ENCODE peak calls at places on chromosomes 2 and 18, in ten cellular contexts. C is AG10803; H is foreskin fibroblast; M is BJ; V is nephron progenitor cell; A is mesothelial cell of epicardium; N is activated CD8-positive, alpha-beta T cell treated with anti-CD3 and anti-CD28 coated beads for 36 hours; Y is pancreas; U is cardiac muscle cell; Z is kidney. O is an unnamed sample.

GRCh38 chr2:177830881-177831386 is 241.6 kb downstream of the PDE11A start:
- DNase-seq in N (no peak), A (no peak), V (no peak), M (no peak), U (no peak), Y (no peak), Z (no peak), C (no peak), H (no peak), O (no peak)

GRCh38 chr2:136305517-136306192 is 187.7 kb upstream of the CXCR4 start:
- DNase-seq in H (no peak), A (no peak), Z (no peak), Y (no peak), V (no peak), N (peak), M (no peak), C (no peak), U (no peak), O (peak)

GRCh38 chr2:236738030-236738429 is 168.4 kb downstream of the ACKR3 start:
- DNase-seq in M (no peak), Y (no peak), A (no peak), N (no peak), V (no peak), U (no peak), Z (no peak), H (no peak), C (no peak), O (no peak)

GRCh38 chr18:50172367-50172766 is 22.6 kb downstream of the MYO5B start:
- DNase-seq in V (no peak), A (no peak), Y (no peak), U (no peak), M (no peak), C (no peak), Z (no peak), N (no peak), H (no peak), O (no peak)

GRCh38 chr18:10051877-10052631 is 138.2 kb downstream of the VAPA start:
- DNase-seq in V (no peak), U (peak), Y (no peak), A (no peak), Z (no peak), H (peak), C (peak), N (no peak), M (peak), O (no peak)

GRCh38 chr2:42339191-42339912 is 21.7 kb downstream of the COX7A2L start:
- DNase-seq in C (no peak), A (no peak), N (peak), H (no peak), V (no peak), Y (no peak), Z (no peak), U (no peak), M (no peak), O (peak)

GRCh38 chr2:239402666-239403065 is 1.8 kb upstream of the HDAC4 start:
- DNase-seq in Y (no peak), C (no peak), M (no peak), V (no peak), U (no peak), N (no peak), H (no peak), A (no peak), Z (no peak), O (no peak)

GRCh38 chr18:9659499-9660387 is 45.4 kb upstream of the PPP4R1 start:
- DNase-seq in C (no peak), Z (no peak), H (no peak), M (no peak), V (no peak), N (no peak), U (no peak), Y (no peak), A (no peak), O (no peak)

GRCh38 chr2:53334610-53335009 is 433.0 kb upstream of the CHAC2 start:
- DNase-seq in N (no peak), H (no peak), A (no peak), U (no peak), M (no peak), V (no peak), Y (no peak), Z (no peak), C (no peak), O (no peak)

GRCh38 chr2:42562474-42563144 is 5.8 kb upstream of the MTA3 start:
- DNase-seq in N (no peak), C (no peak), U (no peak), M (no peak), A (no peak), Z (no peak), H (no peak), Y (peak), V (no peak), O (no peak)

GRCh38 chr2:124001681-124002080 is 23.4 kb upstream of the CNTNAP5 start:
- DNase-seq in Z (no peak), U (no peak), H (no peak), N (no peak), C (no peak), M (no peak), Y (no peak), V (no peak), A (no peak), O (peak)

GRCh38 chr18:58640891-58641610 is 12.2 kb upstream of the ALPK2 start:
- DNase-seq in U (no peak), A (no peak), N (no peak), Z (no peak), M (no peak), H (no peak), V (no peak), Y (no peak), C (no peak), O (no peak)

GRCh38 chr2:102000813-102001766 is 9.3 kb downstream of the IL1R2 start:
- DNase-seq in A (no peak), U (no peak), N (no peak), H (no peak), Y (no peak), C (no peak), Z (no peak), M (no peak), V (no peak), O (no peak)

GRCh38 chr18:46001892-46002291 is 34.8 kb upstream of the EPG5 start:
- DNase-seq in Y (no peak), A (no peak), V (no peak), H (no peak), C (no peak), U (no peak), M (no peak), Z (no peak), N (no peak), O (no peak)

GRCh38 chr2:143787674-143788073 is 658.5 kb downstream of the ARHGAP15 start:
- DNase-seq in N (no peak), Z (no peak), V (no peak), U (no peak), Y (no peak), M (no peak), A (no peak), H (no peak), C (no peak), O (no peak)

GRCh38 chr2:172082944-172083718 is 2.2 kb upstream of the DLX1 start:
- DNase-seq in N (no peak), Z (peak), Y (no peak), C (no peak), A (no peak), V (peak), M (no peak), U (no peak), H (no peak), O (peak)

GRCh38 chr2:154457291-154457690 is 241.2 kb upstream of the KCNJ3 start:
- DNase-seq in C (no peak), M (no peak), N (no peak), U (no peak), H (no peak), Y (no peak), Z (no peak), A (no peak), V (no peak), O (no peak)

GRCh38 chr2:96962567-96963203 is 23.7 kb downstream of the FAM178B start:
- DNase-seq in Y (no peak), N (peak), Z (no peak), V (no peak), C (no peak), U (no peak), M (no peak), H (no peak), A (no peak), O (no peak)

GRCh38 chr2:219405451-219405850 is 12.7 kb upstream of the DES start:
- DNase-seq in N (no peak), V (no peak), U (no peak), A (no peak), M (no peak), H (no peak), Z (no peak), C (no peak), Y (no peak), O (peak)

GRCh38 chr2:166784296-166784946 is 103.9 kb upstream of the XIRP2 start:
- DNase-seq in V (no peak), C (no peak), Y (no peak), H (no peak), A (no peak), N (no peak), M (no peak), U (no peak), Z (no peak), O (no peak)

GRCh38 chr2:111656436-111656835 is 227.6 kb downstream of the ANAPC1 start:
- DNase-seq in C (no peak), N (no peak), Y (no peak), V (no peak), H (no peak), M (no peak), A (no peak), Z (no peak), U (no peak), O (no peak)
- TF ChIP-seq CTCF in C (no peak), N (no peak), Y (no peak), V (no peak), H (no peak), M (no peak), A (no peak), Z (no peak), U (no peak), O (no peak)

DNA sequence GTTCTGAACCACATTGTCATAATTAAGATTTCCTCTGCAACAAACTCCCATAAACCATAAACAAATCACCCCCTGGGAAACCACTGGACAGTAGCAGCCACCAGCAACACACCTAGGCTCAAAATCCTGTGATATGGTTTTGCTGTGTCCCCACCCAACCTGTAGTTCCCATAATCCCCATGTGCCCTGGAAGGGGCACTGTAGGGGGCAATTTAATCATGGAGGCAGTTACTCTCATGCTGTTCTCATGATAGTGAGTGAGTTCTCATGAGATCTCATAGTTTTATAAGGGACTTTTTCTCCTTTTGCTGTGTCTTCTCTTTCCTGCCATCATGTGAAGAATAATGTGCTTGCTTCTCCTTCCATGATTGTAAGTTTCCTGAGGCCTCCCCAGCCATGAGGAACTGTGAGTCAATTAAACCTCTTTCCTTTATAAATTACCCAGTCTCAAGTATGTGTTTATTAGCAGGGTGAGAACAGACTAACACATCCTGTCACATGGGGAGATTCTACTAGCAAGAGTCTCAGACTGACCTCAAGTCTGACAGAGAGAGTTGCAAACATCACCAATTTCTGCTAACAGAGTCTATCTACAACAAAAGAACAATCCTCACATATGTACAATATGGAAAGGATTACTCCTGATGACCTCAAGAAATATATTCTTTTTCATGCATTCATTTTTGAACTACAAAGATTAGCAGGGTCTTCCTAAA is 182.6 kb downstream of the GRB14 start:
- DNase-seq in Y (no peak), M (no peak), A (no peak), V (no peak), N (no peak), Z (no peak), C (no peak), H (no peak), U (no peak), O (no peak)
- TF ChIP-seq CTCF in Y (no peak), M (no peak), A (no peak), V (no peak), N (no peak), Z (no peak), C (no peak), H (no peak), U (no peak), O (no peak)

GRCh38 chr18:79887181-79888000 is 64.1 kb downstream of the SLC66A2 start:
- DNase-seq in C (no peak), N (no peak), Y (no peak), H (no peak), Z (peak), M (no peak), V (no peak), A (no peak), U (no peak), O (no peak)
- TF ChIP-seq CTCF in C (no peak), N (no peak), Y (no peak), H (no peak), Z (no peak), M (no peak), V (no peak), A (no peak), U (no peak), O (no peak)

DNA sequence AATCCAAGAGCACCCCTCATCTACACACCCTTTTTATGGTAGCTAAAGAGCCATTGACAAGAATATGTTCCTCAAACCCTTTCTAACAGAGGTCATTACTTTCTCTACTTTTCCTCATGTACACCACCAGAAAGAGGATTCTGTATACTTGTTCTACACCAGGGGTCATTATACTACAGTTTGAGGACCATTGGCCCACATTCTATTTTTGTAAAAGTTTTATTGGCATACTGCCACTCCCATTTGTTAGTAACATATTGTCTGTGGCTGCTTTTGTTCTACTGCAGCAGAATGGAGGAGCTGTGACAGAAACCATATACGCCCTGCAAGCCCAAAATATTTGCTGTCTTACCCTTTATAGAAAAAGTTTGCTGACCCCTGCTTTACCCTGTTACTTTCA is 14.3 kb downstream of the HTR2B start:
- DNase-seq in C (peak), H (peak), M (no peak), U (peak), Z (no peak), N (no peak), Y (no peak), V (no peak), A (no peak), O (no peak)
- TF ChIP-seq CTCF in C (peak), H (peak), M (peak), U (peak), Z (no peak), N (no peak), Y (no peak), V (no peak), A (no peak), O (no peak)

GRCh38 chr2:36919041-36919837 is 47.1 kb downstream of the STRN start:
- DNase-seq in M (no peak), A (no peak), N (no peak), U (peak), Y (no peak), Z (no peak), V (no peak), C (no peak), H (no peak), O (no peak)

GRCh38 chr2:36912692-36913091 is 53.6 kb downstream of the STRN start:
- DNase-seq in V (no peak), Y (no peak), U (peak), H (peak), N (no peak), A (no peak), M (no peak), Z (no peak), C (peak), O (no peak)

GRCh38 chr2:36915627-36916026 is 50.7 kb downstream of the STRN start:
- DNase-seq in A (no peak), U (no peak), N (no peak), M (no peak), C (no peak), Z (no peak), Y (no peak), V (no peak), H (no peak), O (no peak)

GRCh38 chr2:36921984-36922383 is 44.4 kb downstream of the STRN start:
- DNase-seq in Z (no peak), V (no peak), N (no peak), Y (no peak), H (no peak), A (no peak), U (peak), M (no peak), C (no peak), O (no peak)

GRCh38 chr2:36918307-36918706 is 48.0 kb downstream of the STRN start:
- DNase-seq in V (no peak), U (peak), M (no peak), A (no peak), N (no peak), C (no peak), Z (no peak), H (no peak), Y (no peak), O (no peak)
- TF ChIP-seq CTCF in V (peak), U (peak), M (peak), A (peak), N (peak), C (peak), Z (peak), H (peak), Y (no peak), O (peak)

GRCh38 chr2:13650586-13651180 is 933.9 kb downstream of the TRIB2 start:
- DNase-seq in Y (no peak), C (no peak), N (no peak), Z (no peak), V (no peak), U (no peak), A (no peak), H (no peak), M (no peak), O (no peak)
- TF ChIP-seq CTCF in Y (no peak), C (no peak), N (no peak), Z (no peak), V (peak), U (no peak), A (no peak), H (no peak), M (no peak), O (no peak)

GRCh38 chr18:68713131-68713530 is 1.8 kb downstream of the TMX3 start:
- DNase-seq in M (no peak), Z (peak), C (no peak), H (no peak), N (no peak), U (no peak), A (no peak), Y (no peak), V (no peak), O (no peak)

GRCh38 chr18:68714356-68714706 is 577 bp downstream of the TMX3 start:
- DNase-seq in Y (peak), V (peak), N (peak), M (no peak), C (no peak), H (no peak), Z (no peak), A (no peak), U (no peak), O (peak)

GRCh38 chr18:68713791-68714190 is 1.1 kb downstream of the TMX3 start:
- DNase-seq in A (no peak), U (peak), V (no peak), C (no peak), M (no peak), H (no peak), Z (no peak), Y (no peak), N (no peak), O (no peak)

GRCh38 chr18:68714707-68715496 is at the start of gene TMX3:
- DNase-seq in Z (peak), U (peak), V (peak), H (peak), Y (peak), M (peak), C (peak), A (peak), N (peak), O (peak)
- TF ChIP-seq CTCF in Z (no peak), U (no peak), V (no peak), H (no peak), Y (no peak), M (no peak), C (no peak), A (no peak), N (no peak), O (no peak)

GRCh38 chr2:98823196-98824166 is 92.5 kb upstream of the MGAT4A start:
- DNase-seq in U (no peak), N (no peak), M (no peak), Y (no peak), C (no peak), Z (peak), H (no peak), A (no peak), V (peak), O (no peak)
- TF ChIP-seq CTCF in U (no peak), N (no peak), M (no peak), Y (no peak), C (no peak), Z (no peak), H (no peak), A (no peak), V (no peak), O (no peak)

GRCh38 chr2:234564719-234565118 is 67.8 kb upstream of the ARL4C start:
- DNase-seq in A (no peak), U (peak), V (no peak), Y (no peak), H (peak), C (peak), M (peak), Z (no peak), N (no peak), O (no peak)
- TF ChIP-seq CTCF in A (no peak), U (peak), V (no peak), Y (no peak), H (peak), C (peak), M (peak), Z (no peak), N (no peak), O (no peak)

GRCh38 chr2:220539481-220539880 is 912.1 kb downstream of the SLC4A3 start:
- DNase-seq in A (no peak), C (no peak), Z (no peak), H (no peak), Y (no peak), N (no peak), V (no peak), M (no peak), U (no peak), O (no peak)

GRCh38 chr2:220531216-220531615 is 903.8 kb downstream of the SLC4A3 start:
- DNase-seq in V (no peak), Z (no peak), N (no peak), M (no peak), A (no peak), Y (no peak), C (no peak), U (no peak), H (no peak), O (no peak)

GRCh38 chr2:220528180-220528579 is 900.8 kb downstream of the SLC4A3 start:
- DNase-seq in Z (no peak), V (no peak), C (peak), A (no peak), H (peak), M (no peak), N (no peak), U (peak), Y (no peak), O (no peak)

GRCh38 chr2:220533485-220533884 is 906.1 kb downstream of the SLC4A3 start:
- DNase-seq in Y (no peak), A (no peak), H (peak), M (no peak), N (peak), U (peak), Z (no peak), C (peak), V (no peak), O (peak)
- TF ChIP-seq CTCF in Y (no peak), A (no peak), H (peak), M (peak), N (no peak), U (peak), Z (no peak), C (peak), V (peak), O (peak)

O was measured in glutamatergic neuron.